ENCODE peak calls at places on chromosome 14, in nine cellular contexts. A is progenitor cell of endocrine pancreas; R is activated CD8-positive, alpha-beta T cell treated with anti-CD3 and anti-CD28 coated beads for 36 hours; W is colonic mucosa; Q is pancreas; S is tibial nerve; T is nephron progenitor cell; O is AG04450; H is astrocyte. G is an unnamed sample.

GRCh38 chr14:68941820-68942219 is 37.3 kb downstream of the ACTN1 start:
- DNase-seq in A (no peak), R (no peak), W (no peak), Q (no peak), S (no peak), T (no peak), O (peak; percentile 61), H (peak; percentile 96), G (no peak)

GRCh38 chr14:30921305-30921704 is 46.9 kb downstream of the COCH start:
- DNase-seq in A (no peak), R (no peak), W (no peak), Q (no peak), S (no peak), T (no peak), O (no peak), H (no peak), G (no peak)

GRCh38 chr14:43014338-43014737 is 1407.7 kb downstream of the LRFN5 start:
- DNase-seq in A (no peak), R (no peak), W (no peak), Q (no peak), S (no peak), T (no peak), O (no peak), H (no peak), G (no peak)

GRCh38 chr14:32865827-32866376 is 72.8 kb upstream of the NPAS3 start:
- DNase-seq in A (no peak), R (no peak), W (no peak), Q (no peak), S (no peak), T (no peak), O (no peak), H (no peak), G (no peak)

GRCh38 chr14:49134940-49135339 is 451.2 kb downstream of the RPS29 start:
- DNase-seq in A (no peak), R (no peak), W (no peak), Q (no peak), S (no peak), T (no peak), O (no peak), H (no peak), G (no peak)

GRCh38 chr14:24798911-24799310 is 164.9 kb upstream of the GZMB start:
- DNase-seq in A (no peak), R (no peak), W (no peak), Q (no peak), S (no peak), T (no peak), O (no peak), H (no peak), G (no peak)

GRCh38 chr14:103146141-103146709 is 23.0 kb downstream of the TNFAIP2 start:
- DNase-seq in A (no peak), R (no peak), W (no peak), Q (no peak), S (no peak), T (no peak), O (no peak), H (no peak), G (no peak)

GRCh38 chr14:95664046-95664445 is 22.2 kb upstream of the TCL1B start:
- DNase-seq in A (no peak), R (no peak), W (no peak), Q (no peak), S (no peak), T (no peak), O (no peak), H (no peak), G (no peak)

GRCh38 chr14:44657153-44657552 is 150.1 kb upstream of the FSCB start:
- DNase-seq in A (no peak), R (no peak), W (no peak), Q (no peak), S (no peak), T (no peak), O (no peak), H (no peak), G (no peak)

GRCh38 chr14:31937730-31938346 is 139.3 kb upstream of the ARHGAP5 start:
- DNase-seq in A (no peak), R (peak; percentile 87), W (peak; percentile 63), Q (no peak), S (peak; percentile 46), T (no peak), O (no peak), H (peak; percentile 82), G (no peak)

GRCh38 chr14:32259368-32260013 is 56.4 kb upstream of the RNU6-8 start:
- DNase-seq in A (no peak), R (peak; percentile 38), W (no peak), Q (no peak), S (no peak), T (no peak), O (peak; percentile 24), H (peak; percentile 77), G (no peak)

DNA sequence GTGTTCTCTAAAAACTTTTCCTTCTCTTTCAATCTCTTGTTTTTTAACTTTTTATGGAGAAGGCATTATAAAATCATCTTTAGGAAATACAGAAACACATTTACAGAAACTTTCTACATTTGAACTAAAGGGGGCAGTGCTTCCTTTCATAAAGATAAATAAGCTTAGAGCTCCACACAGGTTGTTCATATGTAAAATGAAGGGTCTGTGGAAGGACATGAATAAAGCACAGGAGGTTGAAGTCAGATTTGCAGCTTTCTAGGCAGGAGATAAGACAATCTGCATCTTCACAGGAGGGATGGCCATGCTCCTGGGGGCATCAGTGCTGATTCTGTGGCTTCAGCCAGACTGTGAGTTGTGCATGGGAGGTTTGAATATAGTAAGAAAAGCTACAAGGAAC is 426.0 kb downstream of the DAD1 start:
- DNase-seq in A (no peak), R (no peak), W (no peak), Q (no peak), S (no peak), T (no peak), O (no peak), H (no peak), G (no peak)
- TF ChIP-seq CTCF in A (peak; percentile 46), R (no peak), W (peak; percentile 16), Q (no peak), S (no peak), T (peak; percentile 7), O (peak; percentile 60), H (peak; percentile 21), G (peak; percentile 54)

GRCh38 chr14:80356413-80356812 is 145.1 kb upstream of the DIO2 start:
- DNase-seq in A (no peak), R (peak; percentile 1), W (no peak), Q (no peak), S (no peak), T (no peak), O (peak; percentile 3), H (peak; percentile 10), G (no peak)
- TF ChIP-seq CTCF in A (peak; percentile 50), R (no peak), W (peak; percentile 13), Q (no peak), S (no peak), T (peak; percentile 41), O (peak; percentile 57), H (peak; percentile 55), G (peak; percentile 59)

DNA sequence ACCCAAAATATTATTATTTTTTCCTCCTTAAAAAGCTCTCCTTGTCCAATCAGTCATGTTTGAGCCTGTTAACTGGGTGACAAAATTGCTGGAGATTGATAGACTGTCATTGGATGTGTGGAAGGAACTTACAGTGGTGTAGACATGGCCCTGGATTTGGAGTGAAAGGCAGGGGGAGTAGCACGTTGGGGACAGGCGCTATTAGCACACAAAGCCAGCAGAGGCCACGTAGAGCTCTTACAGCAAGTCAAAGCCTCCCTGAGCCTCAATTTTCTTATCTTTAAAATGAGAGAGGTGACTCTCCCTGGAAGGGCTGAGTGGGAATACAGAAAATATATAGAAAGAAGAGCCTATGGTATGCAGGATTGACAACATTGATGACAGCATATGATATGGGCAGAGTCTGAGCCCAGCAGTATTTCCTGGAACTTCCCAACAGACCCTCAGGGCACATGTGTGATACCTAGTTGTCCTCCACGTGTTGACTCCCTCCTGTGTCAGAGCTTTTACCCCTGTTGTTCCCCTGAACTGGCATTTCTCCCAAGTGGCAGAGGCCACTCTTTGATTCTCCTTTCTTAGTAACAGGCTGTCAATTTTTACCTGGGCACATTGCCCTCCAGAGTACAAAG is 504.9 kb downstream of the VRK1 start:
- DNase-seq in A (no peak), R (no peak), W (no peak), Q (no peak), S (no peak), T (no peak), O (no peak), H (no peak), G (no peak)
- TF ChIP-seq CTCF in A (no peak), R (no peak), W (no peak), Q (no peak), S (no peak), T (no peak), O (no peak), H (no peak), G (no peak)

GRCh38 chr14:90198541-90198940 is 57.8 kb upstream of the PSMC1 start:
- DNase-seq in A (no peak), R (no peak), W (no peak), Q (no peak), S (no peak), T (no peak), O (no peak), H (no peak), G (no peak)

GRCh38 chr14:90191154-90191553 is 65.2 kb upstream of the PSMC1 start:
- DNase-seq in A (no peak), R (no peak), W (no peak), Q (no peak), S (no peak), T (no peak), O (no peak), H (no peak), G (no peak)

GRCh38 chr14:90191585-90191984 is 64.8 kb upstream of the PSMC1 start:
- DNase-seq in A (no peak), R (no peak), W (no peak), Q (no peak), S (no peak), T (no peak), O (no peak), H (no peak), G (no peak)

GRCh38 chr14:90194706-90195105 is 61.6 kb upstream of the PSMC1 start:
- DNase-seq in A (no peak), R (no peak), W (no peak), Q (no peak), S (no peak), T (no peak), O (no peak), H (no peak), G (no peak)

DNA sequence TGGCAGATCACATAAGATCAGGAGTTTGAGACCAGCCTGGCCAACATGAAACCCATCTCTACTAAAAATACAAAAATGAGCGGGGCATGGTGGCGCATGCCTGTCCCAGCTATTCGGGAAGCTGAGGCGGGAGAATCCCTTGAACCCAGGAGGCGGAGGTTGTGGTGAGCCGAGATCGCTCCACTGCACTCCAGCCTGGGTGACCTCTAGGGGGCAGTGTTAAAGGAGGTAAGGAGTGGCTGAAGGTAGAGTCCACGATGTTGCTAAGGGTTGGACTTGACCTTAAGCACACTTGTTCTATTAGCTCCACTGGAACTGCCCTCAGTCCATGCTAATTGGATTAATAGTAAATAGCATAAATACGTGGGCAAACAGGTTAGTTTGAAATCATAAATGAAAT is 62.4 kb upstream of the PSMC1 start:
- DNase-seq in A (no peak), R (peak; percentile 17), W (peak; percentile 18), Q (no peak), S (no peak), T (peak; percentile 11), O (no peak), H (no peak), G (peak; percentile 4)
- TF ChIP-seq CTCF in A (peak; percentile 38), R (peak; percentile 58), W (peak; percentile 16), Q (no peak), S (no peak), T (no peak), O (peak; percentile 26), H (no peak), G (peak; percentile 44)